ENCODE peak calls at places on chromosomes 12 and 14, in five cellular contexts. One of them, this sample, is unnamed.

GRCh38 chr12:9813821-9814798 is 13.2 kb upstream of the KLRF1 start:
- DNase-seq in NCI-H774: peak; percentile 22
- DNase-seq in EL: peak; percentile 58
- DNase-seq in kidney tubule cell: peak; percentile 53
- DNase-seq in endothelial cell: peak; percentile 85
- DNase-seq in this sample: peak; percentile 29

GRCh38 chr12:55258288-55258687 is 13.9 kb downstream of the OR6C74 start:
- DNase-seq in NCI-H774: no peak
- DNase-seq in kidney tubule cell: no peak
- DNase-seq in EL: no peak
- DNase-seq in endothelial cell: no peak
- DNase-seq in this sample: no peak

GRCh38 chr12:128286970-128287369 is 20.0 kb downstream of the TMEM132C start:
- DNase-seq in endothelial cell: no peak
- DNase-seq in NCI-H774: no peak
- DNase-seq in EL: no peak
- DNase-seq in kidney tubule cell: no peak
- DNase-seq in this sample: no peak

GRCh38 chr12:28583771-28584261 is 393.6 kb downstream of the CCDC91 start:
- DNase-seq in EL: peak; percentile 92
- DNase-seq in endothelial cell: no peak
- DNase-seq in kidney tubule cell: no peak
- DNase-seq in NCI-H774: no peak
- DNase-seq in this sample: peak; percentile 97

GRCh38 chr14:91269076-91269991 is 24.8 kb upstream of the GPR68 start:
- DNase-seq in endothelial cell: no peak
- DNase-seq in kidney tubule cell: no peak
- DNase-seq in EL: no peak
- DNase-seq in NCI-H774: no peak
- DNase-seq in this sample: no peak

GRCh38 chr12:11623382-11623781 is 26.1 kb upstream of the ETV6 start:
- DNase-seq in EL: no peak
- DNase-seq in kidney tubule cell: no peak
- DNase-seq in NCI-H774: no peak
- DNase-seq in endothelial cell: no peak
- DNase-seq in this sample: no peak

GRCh38 chr14:91113829-91114078 is at the start of gene DGLUCY:
- DNase-seq in kidney tubule cell: peak; percentile 80
- DNase-seq in endothelial cell: no peak
- DNase-seq in EL: peak; percentile 79
- DNase-seq in NCI-H774: peak; percentile 77
- DNase-seq in this sample: peak; percentile 75

GRCh38 chr12:82730832-82731497 is 44.3 kb downstream of the TMTC2 start:
- DNase-seq in NCI-H774: no peak
- DNase-seq in EL: no peak
- DNase-seq in endothelial cell: no peak
- DNase-seq in kidney tubule cell: no peak
- DNase-seq in this sample: no peak

GRCh38 chr14:50955373-50956043 is 11.2 kb upstream of the PYGL start:
- DNase-seq in EL: peak; percentile 96
- DNase-seq in kidney tubule cell: peak; percentile 98
- DNase-seq in endothelial cell: peak; percentile 26
- DNase-seq in NCI-H774: no peak
- DNase-seq in this sample: peak; percentile 97

GRCh38 chr14:70780396-70781075 is 28.8 kb downstream of the MAP3K9 start:
- DNase-seq in EL: no peak
- DNase-seq in kidney tubule cell: no peak
- DNase-seq in NCI-H774: no peak
- DNase-seq in endothelial cell: no peak
- DNase-seq in this sample: no peak

GRCh38 chr14:77043177-77043983 is 14.9 kb upstream of the IRF2BPL start:
- DNase-seq in NCI-H774: no peak
- DNase-seq in EL: peak; percentile 86
- DNase-seq in endothelial cell: no peak
- DNase-seq in kidney tubule cell: peak; percentile 71
- DNase-seq in this sample: peak; percentile 92

GRCh38 chr12:13097526-13097925 is 5.9 kb downstream of the GSG1 start:
- DNase-seq in kidney tubule cell: peak; percentile 16
- DNase-seq in NCI-H774: no peak
- DNase-seq in endothelial cell: no peak
- DNase-seq in EL: peak; percentile 46
- DNase-seq in this sample: peak; percentile 47

GRCh38 chr12:103858953-103859601 is 18.0 kb upstream of the NT5DC3 start:
- DNase-seq in EL: peak; percentile 97
- DNase-seq in kidney tubule cell: peak; percentile 97
- DNase-seq in endothelial cell: no peak
- DNase-seq in NCI-H774: no peak
- DNase-seq in this sample: peak; percentile 98

GRCh38 chr14:64730681-64731080 is 26.5 kb downstream of the PLEKHG3 start:
- DNase-seq in NCI-H774: no peak
- DNase-seq in endothelial cell: no peak
- DNase-seq in kidney tubule cell: no peak
- DNase-seq in EL: no peak
- DNase-seq in this sample: no peak

GRCh38 chr12:119061208-119061796 is 80.0 kb downstream of the SRRM4 start:
- DNase-seq in EL: peak; percentile 14
- DNase-seq in kidney tubule cell: peak; percentile 67
- DNase-seq in endothelial cell: peak; percentile 67
- DNase-seq in NCI-H774: no peak
- DNase-seq in this sample: peak; percentile 6

This sample was measured in LHCN-M2.